ENCODE peak calls at places on chromosome 7, in seven cellular contexts. E is fibroblast of pulmonary artery, D is endothelial cell, I is GM20000, Z is choroid plexus epithelial cell, O is cardiac muscle cell, N is mucosa of descending colon. H is an unnamed sample.
A peak's percentile ranks its signal among the peaks of the same experiment; 100 is the strongest.

GRCh38 chr7:151817315-151817690 is 59.6 kb downstream of the PRKAG2 start:
- DNase-seq in E (no peak), D (no peak), I (no peak), Z (no peak), O (no peak), N (no peak), H (no peak)

GRCh38 chr7:24981544-24981951 is 1.6 kb upstream of the OSBPL3 start:
- DNase-seq in E (peak; percentile 47), D (peak; percentile 27), I (peak; percentile 27), Z (peak; percentile 53), O (peak; percentile 38), N (peak; percentile 79), H (peak; percentile 69)

GRCh38 chr7:43655584-43655983 is 72.7 kb downstream of the STK17A start:
- DNase-seq in E (no peak), D (no peak), I (no peak), Z (no peak), O (no peak), N (no peak), H (no peak)

GRCh38 chr7:24401628-24402593 is 117.9 kb downstream of the NPY start:
- DNase-seq in E (peak; percentile 58), D (no peak), I (peak; percentile 36), Z (peak; percentile 70), O (peak; percentile 45), N (no peak), H (peak; percentile 50)

GRCh38 chr7:16989883-16990413 is 108.2 kb upstream of the AGR3 start:
- DNase-seq in E (peak; percentile 98), D (no peak), I (no peak), Z (peak; percentile 91), O (peak; percentile 96), N (peak; percentile 56), H (peak; percentile 85)

GRCh38 chr7:39430441-39430840 is 135.8 kb upstream of the YAE1 start:
- DNase-seq in E (no peak), D (no peak), I (no peak), Z (no peak), O (no peak), N (no peak), H (no peak)

GRCh38 chr7:28089120-28089714 is 91.4 kb downstream of the JAZF1 start:
- DNase-seq in E (no peak), D (no peak), I (no peak), Z (no peak), O (no peak), N (no peak), H (no peak)

GRCh38 chr7:47852330-47853245 is 95.7 kb downstream of the PKD1L1 start:
- DNase-seq in E (peak; percentile 3), D (peak; percentile 14), I (peak; percentile 45), Z (peak; percentile 19), O (no peak), N (no peak), H (no peak)

GRCh38 chr7:138032186-138032585 is 30.3 kb upstream of the CREB3L2 start:
- DNase-seq in E (no peak), D (no peak), I (no peak), Z (no peak), O (no peak), N (no peak), H (no peak)

GRCh38 chr7:158804335-158804734 is 25.0 kb downstream of the ESYT2 start:
- DNase-seq in E (no peak), D (no peak), I (no peak), Z (no peak), O (no peak), N (no peak), H (no peak)

GRCh38 chr7:73707045-73707631 is 12.3 kb downstream of the STX1A start:
- DNase-seq in E (no peak), D (no peak), I (no peak), Z (no peak), O (no peak), N (peak; percentile 96), H (peak; percentile 51)

GRCh38 chr7:27154901-27155815 is 1.3 kb downstream of the HOXA7 start:
- DNase-seq in E (no peak), D (no peak), I (no peak), Z (no peak), O (no peak), N (peak; percentile 66), H (peak; percentile 37)

GRCh38 chr7:27143022-27143949 is at the start of gene HOXA5:
- DNase-seq in E (peak; percentile 84), D (peak; percentile 86), I (no peak), Z (peak; percentile 27), O (peak; percentile 40), N (peak; percentile 84), H (peak; percentile 99)

GRCh38 chr7:150727381-150727780 is 9.8 kb upstream of the GIMAP5 start:
- DNase-seq in E (no peak), D (no peak), I (no peak), Z (no peak), O (no peak), N (no peak), H (no peak)

GRCh38 chr7:130095812-130096211 is 25.5 kb downstream of the KLHDC10 start:
- DNase-seq in E (no peak), D (no peak), I (no peak), Z (peak; percentile 85), O (no peak), N (no peak), H (no peak)

GRCh38 chr7:130099331-130099730 is 29.0 kb downstream of the KLHDC10 start:
- DNase-seq in E (no peak), D (no peak), I (no peak), Z (no peak), O (no peak), N (no peak), H (no peak)

GRCh38 chr7:130092598-130092997 is 22.3 kb downstream of the KLHDC10 start:
- DNase-seq in E (no peak), D (no peak), I (peak; percentile 20), Z (no peak), O (no peak), N (no peak), H (no peak)

GRCh38 chr7:130091999-130092398 is 21.7 kb downstream of the KLHDC10 start:
- DNase-seq in E (no peak), D (no peak), I (no peak), Z (no peak), O (no peak), N (no peak), H (no peak)

DNA sequence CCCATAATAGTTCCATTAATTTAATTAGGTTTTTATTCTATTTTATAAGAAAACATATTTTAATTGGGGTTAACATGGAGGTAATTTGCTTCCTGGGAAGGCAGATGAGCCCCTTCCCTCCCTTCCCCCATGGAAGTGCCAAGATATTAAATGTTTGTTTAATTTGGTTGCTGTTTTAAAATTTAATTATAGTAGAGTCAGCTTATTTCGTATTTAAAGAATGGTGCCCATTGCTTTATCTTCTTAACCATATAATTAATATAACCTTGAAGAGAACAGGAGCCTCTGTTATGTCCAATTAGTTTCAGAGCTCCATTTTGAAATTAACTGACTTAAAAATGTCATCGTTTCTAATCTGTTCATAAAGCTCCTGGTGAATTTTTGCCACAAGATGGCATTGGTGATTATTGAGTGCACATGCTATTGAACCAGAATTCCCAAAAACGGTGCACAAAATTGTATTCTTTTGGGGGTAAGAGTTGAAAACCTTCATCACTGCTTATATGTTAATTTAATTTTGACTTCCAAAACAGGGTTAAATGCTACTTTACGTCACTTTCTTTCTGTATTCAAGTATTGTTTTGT is 26.0 kb downstream of the KLHDC10 start:
- DNase-seq in E (peak; percentile 8), D (no peak), I (no peak), Z (peak; percentile 46), O (no peak), N (no peak), H (peak; percentile 15)
- TF ChIP-seq CTCF in E (peak; percentile 21), D (no peak), I (no peak), Z (peak; percentile 52), O (peak; percentile 20), N (no peak), H (peak; percentile 42)

GRCh38 chr7:35599061-35599460 is 95.9 kb downstream of the HERPUD2 start:
- DNase-seq in E (no peak), D (no peak), I (no peak), Z (no peak), O (no peak), N (no peak), H (no peak)

GRCh38 chr7:35596061-35596460 is 98.9 kb downstream of the HERPUD2 start:
- DNase-seq in E (peak; percentile 73), D (no peak), I (no peak), Z (peak; percentile 88), O (peak; percentile 69), N (no peak), H (peak; percentile 70)

GRCh38 chr7:35588647-35589046 is 106.3 kb downstream of the HERPUD2 start:
- DNase-seq in E (no peak), D (no peak), I (no peak), Z (no peak), O (no peak), N (no peak), H (no peak)

GRCh38 chr7:35599642-35600041 is 95.3 kb downstream of the HERPUD2 start:
- DNase-seq in E (no peak), D (no peak), I (no peak), Z (no peak), O (no peak), N (no peak), H (no peak)

GRCh38 chr7:35593896-35594295 is 101.0 kb downstream of the HERPUD2 start:
- DNase-seq in E (peak; percentile 4), D (peak; percentile 47), I (peak; percentile 20), Z (no peak), O (no peak), N (no peak), H (no peak)
- TF ChIP-seq CTCF in E (peak; percentile 26), D (peak; percentile 69), I (peak; percentile 28), Z (peak; percentile 45), O (peak; percentile 25), N (no peak), H (peak; percentile 37)

GRCh38 chr7:81447351-81447952 is 322.4 kb downstream of the HGF start:
- DNase-seq in E (peak; percentile 83), D (peak; percentile 21), I (no peak), Z (peak; percentile 89), O (peak; percentile 77), N (no peak), H (peak; percentile 70)
- TF ChIP-seq CTCF in E (peak; percentile 65), D (peak; percentile 23), I (no peak), Z (peak; percentile 74), O (peak; percentile 53), N (no peak), H (peak; percentile 55)

GRCh38 chr7:41316410-41316809 is 386.5 kb downstream of the INHBA start:
- DNase-seq in E (no peak), D (no peak), I (no peak), Z (peak; percentile 60), O (no peak), N (no peak), H (no peak)

GRCh38 chr7:41312235-41312634 is 390.7 kb downstream of the INHBA start:
- DNase-seq in E (no peak), D (no peak), I (no peak), Z (no peak), O (no peak), N (no peak), H (no peak)

GRCh38 chr7:41313171-41313570 is 389.7 kb downstream of the INHBA start:
- DNase-seq in E (no peak), D (no peak), I (no peak), Z (no peak), O (no peak), N (no peak), H (no peak)

GRCh38 chr7:41319601-41320000 is 383.3 kb downstream of the INHBA start:
- DNase-seq in E (no peak), D (no peak), I (no peak), Z (peak; percentile 30), O (no peak), N (no peak), H (no peak)

DNA sequence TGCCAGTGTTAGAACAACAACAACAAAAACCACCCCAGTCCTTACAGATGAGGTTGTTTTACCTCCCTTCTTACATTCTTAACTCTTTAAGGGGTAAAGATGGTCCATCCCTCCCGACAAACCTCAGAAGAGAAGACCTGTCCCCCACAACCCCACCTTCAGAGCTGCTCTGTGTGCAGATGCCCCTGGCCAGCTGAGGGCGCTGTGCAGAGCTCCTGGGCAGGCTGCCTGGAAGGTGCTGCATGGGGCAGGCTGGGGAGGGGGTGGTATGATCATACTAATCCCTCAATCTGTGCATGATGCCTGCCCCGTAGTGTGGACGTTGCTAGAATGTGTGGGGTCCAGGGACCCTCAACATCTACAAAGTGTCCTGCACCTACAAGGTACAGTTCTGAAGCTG is 387.1 kb downstream of the INHBA start:
- DNase-seq in E (no peak), D (peak; percentile 26), I (no peak), Z (no peak), O (no peak), N (no peak), H (no peak)
- TF ChIP-seq CTCF in E (peak; percentile 21), D (no peak), I (no peak), Z (peak; percentile 59), O (peak; percentile 26), N (no peak), H (peak; percentile 33)